ENCODE peak calls at places on chromosomes 3 and 15, in eight cellular contexts. T, O, F, Q, U, N, L and A are unnamed samples.

GRCh38 chr15:57406040-57406772 is 29.9 kb downstream of the CGNL1 start:
- DNase-seq in T (no peak), O (no peak), F (no peak), Q (no peak), U (peak), N (no peak), L (no peak), A (no peak)

GRCh38 chr3:52873433-52874159 is 23.8 kb downstream of the STIMATE start:
- DNase-seq in T (no peak), O (peak), F (peak), Q (no peak), U (peak), N (no peak), L (no peak), A (no peak)

GRCh38 chr3:36738701-36739100 is 25.7 kb downstream of the DCLK3 start:
- DNase-seq in T (no peak), O (no peak), F (no peak), Q (peak), U (peak), N (peak), L (no peak), A (no peak)

GRCh38 chr3:118938183-118938961 is 96.3 kb downstream of the IGSF11 start:
- DNase-seq in T (no peak), O (no peak), F (peak), Q (no peak), U (peak), N (no peak), L (no peak), A (no peak)

GRCh38 chr15:48389701-48390143 is 58.5 kb downstream of the DUT start:
- DNase-seq in T (no peak), O (no peak), F (no peak), Q (no peak), U (peak), N (no peak), L (no peak), A (peak)

GRCh38 chr3:144444546-144444945 is 472.9 kb downstream of the DIPK2A start:
- DNase-seq in T (no peak), O (no peak), F (no peak), Q (no peak), U (no peak), N (no peak), L (no peak), A (no peak)

GRCh38 chr3:45739944-45740343 is 50.7 kb downstream of the SACM1L start:
- DNase-seq in T (no peak), O (peak), F (no peak), Q (no peak), U (no peak), N (no peak), L (no peak), A (no peak)

GRCh38 chr3:109336272-109336957 is 931 bp downstream of the DPPA4 start:
- DNase-seq in T (no peak), O (no peak), F (no peak), Q (no peak), U (peak), N (peak), L (no peak), A (no peak)

GRCh38 chr3:55615039-55615693 is 128.1 kb upstream of the WNT5A start:
- DNase-seq in T (no peak), O (no peak), F (no peak), Q (no peak), U (no peak), N (no peak), L (no peak), A (no peak)

GRCh38 chr3:45092132-45093031 is 53.8 kb downstream of the CDCP1 start:
- DNase-seq in T (peak), O (no peak), F (peak), Q (no peak), U (no peak), N (no peak), L (no peak), A (no peak)

GRCh38 chr3:133933097-133934024 is 37.7 kb upstream of the RAB6B start:
- DNase-seq in T (no peak), O (no peak), F (no peak), Q (no peak), U (no peak), N (no peak), L (no peak), A (no peak)

GRCh38 chr3:178671261-178672191 is 135.3 kb downstream of the KCNMB2 start:
- DNase-seq in T (no peak), O (no peak), F (no peak), Q (no peak), U (peak), N (peak), L (no peak), A (no peak)

GRCh38 chr3:73784647-73785420 is 160.1 kb upstream of the PDZRN3 start:
- DNase-seq in T (no peak), O (no peak), F (no peak), Q (no peak), U (peak), N (no peak), L (no peak), A (no peak)

GRCh38 chr3:25405335-25405734 is 22.7 kb upstream of the RARB start:
- DNase-seq in T (no peak), O (no peak), F (no peak), Q (no peak), U (no peak), N (no peak), L (no peak), A (no peak)

GRCh38 chr3:108414007-108414406 is 96.4 kb downstream of the MYH15 start:
- DNase-seq in T (no peak), O (no peak), F (no peak), Q (no peak), U (no peak), N (no peak), L (no peak), A (no peak)

GRCh38 chr3:44045476-44046275 is 196.0 kb upstream of the TOPAZ1 start:
- DNase-seq in T (no peak), O (no peak), F (no peak), Q (no peak), U (no peak), N (no peak), L (peak), A (no peak)

GRCh38 chr3:194871864-194872668 is 186.4 kb downstream of the FAM43A start:
- DNase-seq in T (no peak), O (no peak), F (peak), Q (no peak), U (peak), N (no peak), L (no peak), A (no peak)

DNA sequence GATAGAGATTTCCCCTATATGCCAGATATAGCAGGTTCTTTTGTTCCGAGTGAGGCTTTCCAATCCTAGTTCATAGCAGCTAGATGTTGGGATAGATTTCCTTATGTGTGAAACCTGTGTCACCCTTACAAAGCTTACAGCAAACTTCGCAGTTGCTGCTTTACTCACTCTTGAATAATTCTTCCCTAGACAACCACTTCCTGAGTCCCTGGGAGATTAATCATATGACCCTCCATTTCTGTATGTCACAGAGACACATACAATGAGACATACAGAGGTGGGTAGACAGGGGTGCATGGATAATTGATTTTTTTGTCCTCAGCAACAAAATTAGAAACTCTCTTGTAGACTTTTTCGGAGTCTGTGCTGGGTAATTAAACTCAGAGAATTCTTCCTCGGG is 163.2 kb downstream of the NSUN3 start:
- DNase-seq in T (no peak), O (no peak), F (no peak), Q (no peak), U (peak), N (no peak), L (no peak), A (no peak)
- H3K27ac ChIP-seq in T (no peak), O (no peak), F (no peak), Q (no peak), U (no peak), N (no peak), L (no peak), A (no peak)

GRCh38 chr3:97138914-97139541 is 324.6 kb downstream of the EPHA6 start:
- DNase-seq in T (no peak), O (peak), F (peak), Q (no peak), U (no peak), N (no peak), L (no peak), A (peak)
- TF ChIP-seq CTCF in T (no peak), O (peak), F (no peak), Q (no peak), U (no peak), N (no peak), L (no peak), A (no peak)

GRCh38 chr3:171374260-171374659 is 85.9 kb downstream of the TNIK start:
- DNase-seq in T (no peak), O (no peak), F (no peak), Q (no peak), U (no peak), N (peak), L (no peak), A (no peak)
- H3K27ac ChIP-seq in T (no peak), O (no peak), F (no peak), Q (peak), U (peak), N (no peak), L (no peak), A (no peak)

DNA sequence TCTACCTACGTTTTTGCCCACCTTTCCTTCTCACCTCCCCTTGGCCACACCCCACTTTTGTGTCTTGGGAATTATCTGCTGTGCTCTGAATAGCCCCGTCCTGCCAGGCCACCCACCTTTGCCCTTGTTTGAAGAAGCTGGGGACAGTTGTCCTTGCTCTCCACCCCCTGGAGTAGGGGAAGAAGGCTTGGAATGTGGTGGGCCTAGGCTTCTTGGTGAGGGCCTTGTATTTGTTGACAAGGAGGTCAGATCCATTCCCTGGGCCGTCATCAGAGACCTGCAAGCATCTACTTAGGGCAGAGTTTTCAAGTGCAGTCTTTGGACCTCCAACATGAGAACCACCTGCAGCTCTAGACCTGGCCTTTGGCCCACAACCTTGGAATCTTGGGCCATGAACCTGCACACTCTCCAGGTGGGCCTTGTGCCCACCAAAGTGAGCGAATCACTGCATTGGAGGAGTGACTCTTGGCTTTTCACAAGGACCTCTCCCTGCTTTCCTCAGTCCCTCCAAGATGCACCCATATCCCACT is 160.6 kb downstream of the APBA2 start:
- DNase-seq in T (no peak), O (no peak), F (no peak), Q (no peak), U (no peak), N (no peak), L (no peak), A (no peak)
- TF ChIP-seq CTCF in T (no peak), O (no peak), F (no peak), Q (no peak), U (no peak), N (no peak), L (no peak), A (no peak)

DNA sequence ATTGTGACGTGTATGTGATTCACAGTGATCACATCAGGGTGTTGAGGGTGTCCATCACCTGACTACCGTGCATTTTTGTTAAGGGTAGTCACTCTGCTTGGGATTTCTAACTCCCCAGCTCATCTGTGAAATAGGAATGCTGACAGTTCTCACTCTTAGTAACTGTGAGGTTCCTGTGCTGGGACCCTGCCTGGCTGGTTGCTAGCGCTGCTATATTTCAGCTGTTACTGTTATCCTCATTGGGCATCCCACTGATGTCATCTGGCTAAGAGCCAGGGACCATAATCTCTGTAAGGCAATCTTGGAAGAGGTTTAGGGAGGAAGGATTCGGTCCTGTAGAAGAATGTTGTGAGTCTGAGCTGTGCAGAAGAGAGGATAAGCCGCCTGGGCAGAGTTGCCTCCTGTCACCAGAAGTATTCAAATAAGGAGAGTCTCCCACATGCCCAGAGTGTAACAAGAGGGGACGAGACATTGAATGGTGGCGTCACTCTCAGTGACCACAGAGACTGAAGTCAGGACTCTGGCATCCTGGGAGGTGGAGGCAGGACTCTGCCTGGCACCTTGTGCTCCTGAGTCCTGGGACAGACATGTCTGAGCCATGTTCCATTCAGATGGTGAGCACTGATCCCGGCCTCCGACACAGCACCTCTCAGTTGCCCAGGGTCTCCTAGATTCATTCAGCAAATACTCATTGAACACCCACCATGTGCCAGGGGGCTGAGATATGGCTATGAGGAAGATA is 52.2 kb downstream of the FBLN2 start:
- DNase-seq in T (no peak), O (no peak), F (peak), Q (no peak), U (peak), N (peak), L (no peak), A (peak)
- H3K27ac ChIP-seq in T (no peak), O (no peak), F (no peak), Q (no peak), U (no peak), N (peak), L (no peak), A (no peak)